ENCODE peak calls at places on chromosome 2, in six cellular contexts. T is aorta, J is GM23338, X is transverse colon, P is thoracic aorta, G is A549. N is an unnamed sample.

GRCh38 chr2:240993446-240994160 is 4.8 kb upstream of the SNED1 start:
- DNase-seq in P (no peak), J (no peak), X (no peak), T (peak; percentile 55), G (no peak), N (peak; percentile 67)

GRCh38 chr2:219547621-219548020 is 3.8 kb downstream of the TMEM198 start:
- DNase-seq in X (no peak), J (no peak), T (no peak), P (no peak), G (no peak), N (no peak)

GRCh38 chr2:206797376-206797775 is 32.0 kb downstream of the FASTKD2 start:
- DNase-seq in T (no peak), G (no peak), X (no peak), P (no peak), J (no peak), N (no peak)

GRCh38 chr2:103401621-103402020 is 639.8 kb downstream of the TMEM182 start:
- DNase-seq in P (no peak), J (peak; percentile 94), G (peak; percentile 38), X (no peak), T (no peak), N (no peak)

GRCh38 chr2:189851174-189851826 is 67.0 kb downstream of the PMS1 start:
- DNase-seq in P (no peak), T (no peak), X (no peak), J (peak; percentile 52), G (no peak), N (no peak)

GRCh38 chr2:1972948-1973347 is 228.6 kb upstream of the PXDN start:
- DNase-seq in T (no peak), G (no peak), J (no peak), X (no peak), P (no peak), N (no peak)

GRCh38 chr2:119377266-119377972 is 10.6 kb downstream of the DBI start:
- DNase-seq in T (no peak), X (no peak), P (no peak), J (no peak), G (no peak), N (no peak)

GRCh38 chr2:237725661-237726060 is 72.9 kb upstream of the RBM44 start:
- DNase-seq in T (no peak), G (no peak), J (no peak), X (peak; percentile 37), P (no peak), N (peak; percentile 7)

GRCh38 chr2:177629357-177630000 is 236.9 kb downstream of the AGPS start:
- DNase-seq in J (no peak), G (no peak), T (no peak), X (no peak), P (no peak), N (no peak)

GRCh38 chr2:11752906-11753305 is 6.5 kb downstream of the LPIN1 start:
- DNase-seq in T (no peak), G (no peak), J (no peak), X (no peak), P (no peak), N (no peak)

GRCh38 chr2:11757101-11757500 is 10.7 kb downstream of the LPIN1 start:
- DNase-seq in J (no peak), T (no peak), G (no peak), X (no peak), P (no peak), N (no peak)

GRCh38 chr2:11753452-11753885 is 7.0 kb downstream of the LPIN1 start:
- DNase-seq in J (no peak), G (no peak), X (peak; percentile 83), T (no peak), P (no peak), N (peak; percentile 76)

GRCh38 chr2:11754705-11755026 is 8.2 kb downstream of the LPIN1 start:
- DNase-seq in T (no peak), P (no peak), G (no peak), X (no peak), J (no peak), N (no peak)

DNA sequence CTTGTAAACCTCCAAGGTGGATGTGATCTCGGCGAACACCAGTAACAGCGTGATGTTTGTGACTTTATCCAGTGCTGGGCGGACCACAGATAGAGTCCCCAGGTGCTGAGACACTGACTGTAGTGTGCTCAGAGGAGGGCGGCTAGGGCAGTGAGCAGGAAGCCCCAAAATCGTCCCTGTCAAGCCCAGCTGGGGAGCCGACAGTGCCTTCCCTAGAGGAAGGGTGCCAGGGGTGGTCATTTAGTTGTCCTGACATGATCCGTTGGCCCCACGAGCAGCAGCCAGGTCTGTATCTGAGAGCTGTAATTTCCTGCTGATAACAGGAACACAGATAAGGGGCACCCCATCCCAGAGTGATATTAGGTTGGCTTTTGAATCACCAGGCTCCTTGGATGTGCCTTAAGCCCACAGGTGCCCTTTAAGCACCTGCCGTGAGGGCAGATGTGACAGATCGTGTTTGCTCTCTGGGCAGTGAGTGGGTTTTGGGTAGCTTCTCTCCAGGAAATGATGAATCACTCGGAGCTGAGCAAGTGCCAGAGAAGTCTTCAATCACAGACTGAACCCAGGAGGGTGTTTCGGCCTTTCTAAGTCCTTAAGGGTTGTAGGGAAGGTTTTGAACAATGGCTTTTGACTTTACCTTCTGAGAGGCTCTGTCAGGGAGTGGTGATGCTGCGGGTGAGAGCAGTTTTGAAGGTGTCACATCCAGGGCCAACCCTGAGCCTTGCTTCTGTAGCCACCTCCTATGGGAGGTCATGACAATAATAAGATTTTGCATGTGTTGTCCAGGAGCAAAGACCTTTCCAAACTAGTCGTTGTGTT is 7.7 kb downstream of the LPIN1 start:
- DNase-seq in T (no peak), P (no peak), G (peak; percentile 37), X (peak; percentile 65), J (no peak), N (no peak)
- H3K4me1 ChIP-seq in T (no peaks in the 10 kb centered on the region), P (peaks cover 19% of the 10 kb centered on the region), G (peaks cover 21% of the 10 kb centered on the region), X (peaks cover 15% of the 10 kb centered on the region), J (peaks cover 3% of the 10 kb centered on the region), N (peaks cover 13% of the 10 kb centered on the region)

GRCh38 chr2:100924122-100924519 is 78.0 kb upstream of the RPL31 start:
- DNase-seq in G (no peak), T (no peak), J (no peak), P (no peak), X (no peak), N (no peak)

GRCh38 chr2:100934504-100935371 is 67.4 kb upstream of the RPL31 start:
- DNase-seq in P (no peak), T (no peak), X (no peak), J (no peak), G (no peak), N (no peak)

GRCh38 chr2:100928235-100928634 is 73.9 kb upstream of the RPL31 start:
- DNase-seq in P (no peak), G (no peak), J (no peak), T (no peak), X (no peak), N (no peak)

GRCh38 chr2:100924520-100925451 is 77.3 kb upstream of the RPL31 start:
- DNase-seq in X (peak; percentile 28), P (no peak), T (no peak), G (no peak), J (no peak), N (no peak)

DNA sequence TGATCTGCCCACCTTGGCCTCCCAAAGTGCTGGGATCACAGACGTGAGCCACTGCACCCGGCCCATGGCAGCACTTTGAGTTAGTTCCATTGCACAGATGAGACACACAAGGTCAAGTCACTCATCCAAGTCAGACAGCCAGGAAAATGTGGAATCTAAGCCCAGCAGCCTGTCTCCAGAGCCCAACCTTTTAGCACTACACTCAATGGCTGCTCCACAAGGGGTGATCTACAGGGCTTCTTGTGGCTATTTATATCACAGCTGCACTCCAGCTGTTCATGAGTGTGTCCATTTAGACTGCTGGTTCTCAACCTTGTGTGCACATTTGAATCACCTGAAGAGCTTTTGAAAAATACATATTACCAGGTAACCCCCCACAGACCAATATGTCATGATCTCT is 72.9 kb upstream of the RPL31 start:
- DNase-seq in J (no peak), X (no peak), G (no peak), P (no peak), T (no peak), N (no peak)
- H3K27ac ChIP-seq in J (no peak overlapping the region), X (no peak overlapping the region), G (no peak overlapping the region), P (no peak overlapping the region), T (no peak overlapping the region), N (no peak overlapping the region)

GRCh38 chr2:24768013-24768412 is 25.2 kb downstream of the PTRHD1 start:
- DNase-seq in T (no peak), G (no peak), X (no peak), P (no peak), J (no peak), N (no peak)
- H3K4me1 ChIP-seq in T (no peaks in the 10 kb centered on the region), G (no peaks in the 10 kb centered on the region), X (no peaks in the 10 kb centered on the region), P (no peaks in the 10 kb centered on the region), J (no peaks in the 10 kb centered on the region), N (no peaks in the 10 kb centered on the region)

GRCh38 chr2:75561566-75562512 is 1.1 kb upstream of the EVA1A start:
- DNase-seq in J (no peak), T (no peak), P (no peak), G (no peak), X (no peak), N (no peak)
- H3K27ac ChIP-seq in J (no peak overlapping the region), T (no peak overlapping the region), P (no peak overlapping the region), G (peak overlapping the region; percentile 72), X (no peak overlapping the region), N (peak overlapping the region; percentile 98)

N was measured in pancreas.